ENCODE peak calls at places on chromosome 14, in five cellular contexts. One of them, this sample, is unnamed.

GRCh38 chr14:101630056-101630960 is 69.0 kb downstream of the DIO3 start:
- DNase-seq in right lobe of liver: no peak
- DNase-seq in tibial artery: no peak
- DNase-seq in stomach: no peak
- DNase-seq in adrenal gland: no peak
- DNase-seq in this sample: no peak

GRCh38 chr14:93430889-93431670 is at the start of gene UNC79:
- DNase-seq in tibial artery: no peak
- DNase-seq in stomach: no peak
- DNase-seq in adrenal gland: peak; percentile 31
- DNase-seq in right lobe of liver: no peak
- DNase-seq in this sample: no peak

GRCh38 chr14:102249041-102249440 is 55.9 kb downstream of the MOK start:
- DNase-seq in tibial artery: no peak
- DNase-seq in stomach: no peak
- DNase-seq in adrenal gland: no peak
- DNase-seq in right lobe of liver: no peak
- DNase-seq in this sample: no peak

GRCh38 chr14:50762001-50762930 is 68.7 kb downstream of the NIN start:
- DNase-seq in right lobe of liver: no peak
- DNase-seq in stomach: no peak
- DNase-seq in tibial artery: no peak
- DNase-seq in adrenal gland: no peak
- DNase-seq in this sample: no peak

GRCh38 chr14:55355922-55356321 is 55.7 kb downstream of the ATG14 start:
- DNase-seq in stomach: no peak
- DNase-seq in adrenal gland: no peak
- DNase-seq in right lobe of liver: no peak
- DNase-seq in tibial artery: no peak
- DNase-seq in this sample: no peak

GRCh38 chr14:28779416-28779941 is 12.9 kb downstream of the FOXG1 start:
- DNase-seq in tibial artery: no peak
- DNase-seq in stomach: no peak
- DNase-seq in adrenal gland: no peak
- DNase-seq in right lobe of liver: no peak
- DNase-seq in this sample: no peak

GRCh38 chr14:55762595-55763232 is 182.7 kb downstream of the KTN1 start:
- DNase-seq in stomach: no peak
- DNase-seq in tibial artery: no peak
- DNase-seq in adrenal gland: no peak
- DNase-seq in right lobe of liver: no peak
- DNase-seq in this sample: no peak

GRCh38 chr14:52283099-52283498 is 15.6 kb downstream of the PTGDR start:
- DNase-seq in adrenal gland: no peak
- DNase-seq in right lobe of liver: no peak
- DNase-seq in stomach: no peak
- DNase-seq in tibial artery: no peak
- DNase-seq in this sample: no peak

GRCh38 chr14:71523630-71524320 is 408.5 kb upstream of the RGS6 start:
- DNase-seq in right lobe of liver: no peak
- DNase-seq in adrenal gland: no peak
- DNase-seq in tibial artery: no peak
- DNase-seq in stomach: no peak
- DNase-seq in this sample: no peak

GRCh38 chr14:68495101-68495637 is 297.7 kb downstream of the ZFP36L1 start:
- DNase-seq in right lobe of liver: no peak
- DNase-seq in tibial artery: no peak
- DNase-seq in stomach: no peak
- DNase-seq in adrenal gland: peak; percentile 26
- DNase-seq in this sample: peak; percentile 81

GRCh38 chr14:61128382-61129167 is 147.5 kb downstream of the SLC38A6 start:
- DNase-seq in tibial artery: no peak
- DNase-seq in adrenal gland: no peak
- DNase-seq in right lobe of liver: no peak
- DNase-seq in stomach: no peak
- DNase-seq in this sample: no peak

GRCh38 chr14:94907626-94908261 is 137.8 kb upstream of the GSC start:
- DNase-seq in tibial artery: no peak
- DNase-seq in adrenal gland: no peak
- DNase-seq in right lobe of liver: no peak
- DNase-seq in stomach: no peak
- DNase-seq in this sample: no peak

GRCh38 chr14:78933948-78934524 is 763.9 kb downstream of the NRXN3 start:
- DNase-seq in adrenal gland: no peak
- DNase-seq in right lobe of liver: no peak
- DNase-seq in tibial artery: no peak
- DNase-seq in stomach: no peak
- DNase-seq in this sample: no peak

GRCh38 chr14:76919811-76920571 is 93.8 kb downstream of the LRRC74A start:
- DNase-seq in stomach: peak; percentile 32
- DNase-seq in tibial artery: peak; percentile 44
- DNase-seq in right lobe of liver: peak; percentile 63
- DNase-seq in adrenal gland: peak; percentile 53
- DNase-seq in this sample: no peak

GRCh38 chr14:22884721-22885523 is 1.9 kb downstream of the REM2 start:
- DNase-seq in stomach: no peak
- DNase-seq in right lobe of liver: no peak
- DNase-seq in tibial artery: no peak
- DNase-seq in adrenal gland: no peak
- DNase-seq in this sample: no peak

GRCh38 chr14:49933704-49934103 is 40.8 kb downstream of the ARF6 start:
- DNase-seq in adrenal gland: no peak
- DNase-seq in stomach: no peak
- DNase-seq in tibial artery: no peak
- DNase-seq in right lobe of liver: peak; percentile 51
- DNase-seq in this sample: no peak

GRCh38 chr14:91237219-91237618 is 7.3 kb downstream of the GPR68 start:
- DNase-seq in adrenal gland: no peak
- DNase-seq in stomach: no peak
- DNase-seq in right lobe of liver: no peak
- DNase-seq in tibial artery: no peak
- DNase-seq in this sample: no peak

GRCh38 chr14:55430024-55430690 is 10.3 kb downstream of the TBPL2 start:
- DNase-seq in tibial artery: no peak
- DNase-seq in stomach: no peak
- DNase-seq in adrenal gland: no peak
- DNase-seq in right lobe of liver: no peak
- DNase-seq in this sample: peak; percentile 96

GRCh38 chr14:76954791-76955190 is 73.7 kb downstream of the IRF2BPL start:
- DNase-seq in adrenal gland: no peak
- DNase-seq in right lobe of liver: no peak
- DNase-seq in stomach: no peak
- DNase-seq in tibial artery: no peak
- DNase-seq in this sample: no peak

GRCh38 chr14:69117020-69117767 is 35.7 kb downstream of the DCAF5 start:
- DNase-seq in tibial artery: no peak
- DNase-seq in stomach: no peak
- DNase-seq in adrenal gland: no peak
- DNase-seq in right lobe of liver: no peak
- DNase-seq in this sample: no peak

GRCh38 chr14:52876311-52876710 is 74.5 kb downstream of the FERMT2 start:
- DNase-seq in right lobe of liver: no peak
- DNase-seq in tibial artery: no peak
- DNase-seq in adrenal gland: no peak
- DNase-seq in stomach: no peak
- DNase-seq in this sample: no peak

GRCh38 chr14:72928872-72929271 is 2.6 kb downstream of the DCAF4 start:
- DNase-seq in tibial artery: no peak
- DNase-seq in right lobe of liver: no peak
- DNase-seq in adrenal gland: no peak
- DNase-seq in stomach: no peak
- DNase-seq in this sample: no peak

GRCh38 chr14:59406454-59407245 is 58.5 kb downstream of the GPR135 start:
- DNase-seq in adrenal gland: no peak
- DNase-seq in tibial artery: no peak
- DNase-seq in stomach: no peak
- DNase-seq in right lobe of liver: peak; percentile 53
- DNase-seq in this sample: peak; percentile 57

GRCh38 chr14:94097091-94097490 is 13.4 kb upstream of the IFI27 start:
- DNase-seq in stomach: no peak
- DNase-seq in tibial artery: no peak
- DNase-seq in adrenal gland: no peak
- DNase-seq in right lobe of liver: no peak
- DNase-seq in this sample: no peak

GRCh38 chr14:93023039-93023438 is 92.7 kb downstream of the ITPK1 start:
- DNase-seq in stomach: no peak
- DNase-seq in right lobe of liver: no peak
- DNase-seq in tibial artery: no peak
- DNase-seq in adrenal gland: no peak
- DNase-seq in this sample: no peak

GRCh38 chr14:35534130-35534883 is at the start of gene INSM2:
- DNase-seq in stomach: no peak
- DNase-seq in right lobe of liver: no peak
- DNase-seq in adrenal gland: no peak
- DNase-seq in tibial artery: no peak
- DNase-seq in this sample: no peak
- TF ChIP-seq CTCF in stomach: no peak
- TF ChIP-seq CTCF in right lobe of liver: no peak
- TF ChIP-seq CTCF in adrenal gland: no peak
- TF ChIP-seq CTCF in tibial artery: no peak
- TF ChIP-seq CTCF in this sample: peak; percentile 29

GRCh38 chr14:96702831-96703230 is 94.4 kb upstream of the VRK1 start:
- DNase-seq in stomach: no peak
- DNase-seq in adrenal gland: no peak
- DNase-seq in tibial artery: no peak
- DNase-seq in right lobe of liver: no peak
- DNase-seq in this sample: no peak

GRCh38 chr14:96699666-96700065 is 97.5 kb upstream of the VRK1 start:
- DNase-seq in right lobe of liver: no peak
- DNase-seq in adrenal gland: no peak
- DNase-seq in stomach: no peak
- DNase-seq in tibial artery: no peak
- DNase-seq in this sample: no peak

GRCh38 chr14:96693252-96693820 is 103.8 kb upstream of the VRK1 start:
- DNase-seq in tibial artery: no peak
- DNase-seq in right lobe of liver: no peak
- DNase-seq in stomach: no peak
- DNase-seq in adrenal gland: no peak
- DNase-seq in this sample: no peak

GRCh38 chr14:96693986-96694385 is 103.2 kb upstream of the VRK1 start:
- DNase-seq in adrenal gland: no peak
- DNase-seq in tibial artery: no peak
- DNase-seq in stomach: no peak
- DNase-seq in right lobe of liver: no peak
- DNase-seq in this sample: no peak

DNA sequence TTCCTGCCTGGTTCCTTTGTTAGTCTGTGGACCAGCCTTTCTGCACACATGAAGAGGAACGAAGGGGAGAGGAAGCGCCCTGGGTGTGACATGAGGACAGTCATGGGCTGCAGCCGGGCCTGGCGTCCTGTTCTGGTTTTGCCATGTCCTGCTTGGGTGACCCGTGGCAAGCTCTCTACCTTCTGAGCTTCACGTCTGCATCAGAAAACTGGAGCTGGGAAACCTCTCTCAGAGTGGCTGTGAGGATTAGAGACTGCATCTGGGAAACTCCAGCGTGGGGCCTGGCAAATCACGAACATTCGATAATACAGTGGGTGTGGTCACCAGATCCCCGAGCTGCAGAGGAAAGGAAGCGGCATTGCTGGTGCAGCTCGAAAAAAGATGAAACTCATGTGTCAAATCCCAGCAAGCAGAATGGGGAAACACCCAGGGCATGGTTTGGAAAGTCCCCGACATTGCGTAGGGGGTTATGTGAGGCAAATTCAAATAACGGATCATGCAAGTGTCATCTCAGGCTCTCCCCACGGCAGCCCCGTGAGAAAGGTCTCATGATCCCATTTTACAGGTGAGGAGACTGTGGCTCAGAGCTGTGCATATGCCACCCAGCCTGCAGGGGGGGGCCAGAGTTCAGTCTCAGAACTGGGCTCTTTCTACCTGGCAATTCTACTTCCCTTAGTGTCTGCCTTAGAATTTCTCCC is 98.2 kb upstream of the VRK1 start:
- DNase-seq in adrenal gland: no peak
- DNase-seq in right lobe of liver: no peak
- DNase-seq in tibial artery: no peak
- DNase-seq in stomach: no peak
- DNase-seq in this sample: no peak
- H3K4me1 ChIP-seq in adrenal gland: no peaks in the 10 kb centered on the region
- H3K4me1 ChIP-seq in right lobe of liver: no peaks in the 10 kb centered on the region
- H3K4me1 ChIP-seq in tibial artery: no peaks in the 10 kb centered on the region
- H3K4me1 ChIP-seq in stomach: no peaks in the 10 kb centered on the region
- H3K4me1 ChIP-seq in this sample: no peaks in the 10 kb centered on the region

GRCh38 chr14:86654558-86655184 is 1124.7 kb downstream of the FLRT2 start:
- DNase-seq in right lobe of liver: no peak
- DNase-seq in tibial artery: peak; percentile 37
- DNase-seq in adrenal gland: peak; percentile 27
- DNase-seq in stomach: peak; percentile 80
- DNase-seq in this sample: peak; percentile 29
- TF ChIP-seq CTCF in right lobe of liver: peak; percentile 42
- TF ChIP-seq CTCF in tibial artery: no peak
- TF ChIP-seq CTCF in adrenal gland: peak; percentile 50
- TF ChIP-seq CTCF in stomach: no peak
- TF ChIP-seq CTCF in this sample: peak; percentile 74

GRCh38 chr14:32980887-32981501 is 42.3 kb downstream of the NPAS3 start:
- DNase-seq in stomach: no peak
- DNase-seq in adrenal gland: no peak
- DNase-seq in right lobe of liver: no peak
- DNase-seq in tibial artery: no peak
- DNase-seq in this sample: no peak

GRCh38 chr14:32984531-32984930 is 45.9 kb downstream of the NPAS3 start:
- DNase-seq in right lobe of liver: no peak
- DNase-seq in tibial artery: no peak
- DNase-seq in stomach: no peak
- DNase-seq in adrenal gland: no peak
- DNase-seq in this sample: no peak

GRCh38 chr14:32977913-32978312 is 39.2 kb downstream of the NPAS3 start:
- DNase-seq in tibial artery: no peak
- DNase-seq in adrenal gland: no peak
- DNase-seq in right lobe of liver: no peak
- DNase-seq in stomach: no peak
- DNase-seq in this sample: no peak

GRCh38 chr14:32978691-32979255 is 40.1 kb downstream of the NPAS3 start:
- DNase-seq in stomach: no peak
- DNase-seq in tibial artery: no peak
- DNase-seq in adrenal gland: no peak
- DNase-seq in right lobe of liver: no peak
- DNase-seq in this sample: no peak

DNA sequence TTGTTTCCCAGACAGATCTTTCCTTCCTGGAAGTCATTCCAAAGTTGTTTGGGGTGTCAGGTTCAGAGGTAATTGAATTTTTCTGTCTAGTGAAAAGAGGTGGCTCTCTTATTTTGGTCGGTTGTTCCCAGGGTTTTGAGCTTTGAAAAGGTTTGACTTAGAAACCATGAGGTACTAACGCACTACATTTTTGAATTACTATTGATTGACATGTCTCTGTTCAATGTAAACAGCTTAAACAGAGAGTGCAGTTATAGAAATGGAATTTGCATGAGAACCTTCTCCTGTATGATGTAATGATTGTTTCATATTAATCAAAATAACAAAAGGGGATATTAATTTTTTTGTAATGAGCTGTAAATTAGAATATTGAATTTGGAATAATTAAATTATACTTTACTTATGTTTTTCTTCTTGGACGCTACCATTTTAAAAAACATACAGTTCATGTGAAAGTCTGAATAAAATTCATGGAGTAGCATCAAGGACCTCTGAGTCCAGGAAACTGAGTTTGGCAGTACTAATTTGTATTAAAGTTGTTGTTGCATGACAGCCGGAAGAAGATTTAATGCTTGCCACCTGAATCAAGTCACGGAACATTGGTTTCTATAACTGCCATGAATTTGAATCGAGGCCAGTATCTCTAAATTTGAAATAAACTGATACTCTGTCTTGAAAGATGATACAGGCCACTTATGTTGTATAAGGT is 41.7 kb downstream of the NPAS3 start:
- DNase-seq in adrenal gland: no peak
- DNase-seq in stomach: no peak
- DNase-seq in right lobe of liver: no peak
- DNase-seq in tibial artery: no peak
- DNase-seq in this sample: no peak
- H3K4me1 ChIP-seq in adrenal gland: no peaks in the 10 kb centered on the region
- H3K4me1 ChIP-seq in stomach: no peaks in the 10 kb centered on the region
- H3K4me1 ChIP-seq in right lobe of liver: no peaks in the 10 kb centered on the region
- H3K4me1 ChIP-seq in tibial artery: no peaks in the 10 kb centered on the region
- H3K4me1 ChIP-seq in this sample: no peaks in the 10 kb centered on the region